ENCODE peak calls at places on chromosomes 6 and 20, in five cellular contexts. D is AG04449, N is adrenal gland, L is H9, W is cardiac fibroblast. J is an unnamed sample.

GRCh38 chr6:27096834-27097511 is 150.5 kb upstream of the PRSS16 start:
- DNase-seq in D (peak), N (peak), L (peak), W (peak), J (peak)

GRCh38 chr6:125170376-125170775 is 16.8 kb downstream of the TPD52L1 start:
- DNase-seq in D (peak), N (no peak), L (no peak), W (peak), J (no peak)

GRCh38 chr20:43448748-43449535 is 8.8 kb upstream of the SRSF6 start:
- DNase-seq in D (no peak), N (peak), L (peak), W (peak), J (peak)

GRCh38 chr6:9388596-9388995 is 953.3 kb upstream of the SLC35B3 start:
- DNase-seq in D (no peak), N (no peak), L (no peak), W (no peak), J (no peak)

GRCh38 chr20:31542201-31542842 is 28.1 kb downstream of the HM13 start:
- DNase-seq in D (no peak), N (no peak), L (no peak), W (no peak), J (no peak)

GRCh38 chr6:149234051-149234962 is 83.2 kb upstream of the TAB2 start:
- DNase-seq in D (no peak), N (no peak), L (no peak), W (peak), J (no peak)

GRCh38 chr6:109695468-109695867 is 4.4 kb downstream of the FIG4 start:
- DNase-seq in D (no peak), N (no peak), L (no peak), W (no peak), J (no peak)

GRCh38 chr20:48718914-48719578 is 108.8 kb downstream of the PREX1 start:
- DNase-seq in D (no peak), N (peak), L (no peak), W (no peak), J (no peak)

GRCh38 chr6:96015791-96016776 is at the start of gene FUT9:
- DNase-seq in D (no peak), N (no peak), L (peak), W (no peak), J (peak)
- TF ChIP-seq CTCF in D (no peak), N (no peak), L (peak), W (no peak), J (peak)

GRCh38 chr20:63574829-63575720 is 1.0 kb upstream of the HELZ2 start:
- DNase-seq in D (no peak), N (no peak), L (no peak), W (peak), J (no peak)

GRCh38 chr20:63572071-63572787 is 1.8 kb downstream of the HELZ2 start:
- DNase-seq in D (no peak), N (no peak), L (no peak), W (no peak), J (no peak)

GRCh38 chr20:63573739-63574131 is 304 bp downstream of the HELZ2 start:
- DNase-seq in D (no peak), N (no peak), L (no peak), W (no peak), J (no peak)

GRCh38 chr20:63574156-63574828 is at the start of gene HELZ2:
- DNase-seq in D (no peak), N (peak), L (peak), W (peak), J (peak)

DNA sequence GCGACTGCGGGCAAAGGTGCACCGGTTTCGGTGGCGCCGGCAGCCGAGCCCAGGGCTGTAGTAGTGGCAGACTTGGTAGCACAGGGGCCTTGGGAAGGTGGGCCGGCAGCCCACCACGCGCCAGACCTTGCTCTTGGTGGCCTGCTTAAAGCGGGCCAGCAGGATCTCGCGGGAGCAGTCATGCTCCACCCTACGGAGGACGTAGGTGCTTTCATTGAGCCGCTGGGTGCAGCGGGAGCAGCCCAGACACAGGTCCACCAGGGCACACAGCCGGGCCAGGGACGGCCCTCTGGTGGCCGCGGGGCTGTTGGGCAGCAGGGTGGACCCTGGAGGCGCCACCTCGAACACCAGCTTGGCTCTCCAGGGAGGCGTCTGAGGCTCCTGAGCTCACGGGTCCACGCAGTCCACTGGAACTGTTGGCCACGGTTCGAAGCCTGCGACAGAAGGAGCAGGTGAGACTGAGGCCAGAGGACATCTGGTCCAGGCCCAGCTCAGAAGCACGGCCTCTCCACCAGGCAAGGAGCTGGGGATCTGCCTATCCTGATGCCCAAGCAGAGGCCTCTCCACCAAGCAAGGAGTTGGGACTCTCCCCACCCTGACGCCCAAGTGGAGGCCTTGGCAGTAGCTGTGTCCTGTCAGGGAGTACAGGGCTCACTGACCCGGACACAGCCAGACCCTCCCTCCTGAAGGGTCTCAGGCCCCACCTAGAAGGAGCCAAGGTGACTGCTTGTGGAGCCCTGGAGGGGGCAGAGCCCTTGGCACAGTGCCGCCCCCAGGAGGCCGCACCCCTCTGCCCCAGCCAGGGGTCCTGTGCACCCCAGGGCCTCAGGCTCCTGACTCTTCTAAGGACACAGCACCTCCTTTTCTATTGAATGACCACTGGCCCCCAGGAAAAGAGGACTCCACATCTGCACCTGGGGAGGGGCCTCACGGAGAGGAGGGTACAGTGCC is 976 bp downstream of the HELZ2 start:
- DNase-seq in D (no peak), N (no peak), L (peak), W (no peak), J (no peak)
- TF ChIP-seq CTCF in D (peak), N (no peak), L (peak), W (peak), J (peak)

DNA sequence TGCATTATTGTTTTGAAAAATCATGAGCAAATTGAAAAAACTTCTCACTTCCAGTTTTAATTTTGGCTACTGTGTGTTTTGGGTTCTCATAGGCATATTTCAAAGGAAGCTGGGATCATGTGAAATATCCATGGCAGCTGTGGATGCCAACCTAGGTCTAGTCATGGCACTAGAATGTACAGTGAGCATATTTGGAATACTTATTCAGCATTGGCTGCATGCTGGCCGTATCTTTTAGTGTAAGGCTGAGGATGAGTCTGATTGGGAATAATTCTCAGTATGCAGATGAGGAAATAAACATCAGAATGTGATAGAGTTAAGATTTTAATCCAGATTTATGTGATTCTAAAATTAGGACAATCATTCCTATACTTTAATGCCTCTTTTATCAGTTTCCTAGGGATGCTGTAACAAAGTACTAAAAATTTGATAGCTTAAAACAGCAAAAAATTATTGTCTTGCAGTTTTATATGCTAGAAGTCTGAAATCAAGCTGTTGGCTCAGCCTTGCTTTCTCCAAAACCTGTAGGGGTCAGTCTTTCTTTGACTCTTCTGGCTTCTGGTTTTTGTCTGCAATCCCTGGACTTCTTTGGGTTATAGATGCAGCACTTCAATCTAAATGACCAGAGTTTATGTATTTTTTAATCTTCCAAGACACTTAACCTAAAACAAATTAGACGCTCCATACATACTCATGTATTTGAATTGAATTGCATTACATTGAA is 37.7 kb upstream of the DEFB112 start:
- DNase-seq in D (peak), N (no peak), L (no peak), W (peak), J (no peak)
- TF ChIP-seq CTCF in D (no peak), N (no peak), L (peak), W (no peak), J (no peak)

GRCh38 chr6:140790109-140790508 is 1342.6 kb upstream of the GJE1 start:
- DNase-seq in D (no peak), N (no peak), L (no peak), W (no peak), J (no peak)
- TF ChIP-seq CTCF in D (no peak), N (no peak), L (no peak), W (no peak), J (no peak)

GRCh38 chr6:137165375-137166246 is 7.8 kb downstream of the IL22RA2 start:
- DNase-seq in D (no peak), N (peak), L (no peak), W (no peak), J (no peak)
- TF ChIP-seq CTCF in D (no peak), N (no peak), L (peak), W (peak), J (no peak)